ENCODE peak calls at places on chromosomes 11 and 22, in four cellular contexts. B, R, U and F are unnamed samples.

GRCh38 chr11:60485987-60486386 is 6.6 kb upstream of the MS4A12 start:
- DNase-seq in B (no peak), R (no peak), U (peak; percentile 79), F (peak; percentile 70)

GRCh38 chr11:59429924-59430516 is 3.8 kb upstream of the OR5A2 start:
- DNase-seq in B (no peak), R (peak; percentile 45), U (peak; percentile 56), F (peak; percentile 46)

GRCh38 chr11:554824-555499 is 5.6 kb downstream of the LMNTD2 start:
- DNase-seq in B (peak; percentile 64), R (no peak), U (peak; percentile 44), F (peak; percentile 82)

GRCh38 chr11:64848779-64849599 is 4.5 kb upstream of the CDC42BPG start:
- DNase-seq in B (no peak), R (no peak), U (no peak), F (no peak)

GRCh38 chr22:21754523-21755128 is 19.0 kb upstream of the YPEL1 start:
- DNase-seq in B (peak; percentile 34), R (peak; percentile 12), U (no peak), F (no peak)

GRCh38 chr11:66070604-66071325 is 693 bp downstream of the PACS1 start:
- DNase-seq in B (peak; percentile 58), R (peak; percentile 28), U (no peak), F (peak; percentile 46)

GRCh38 chr22:32042924-32043323 is at the start of gene SLC5A1:
- DNase-seq in B (no peak), R (no peak), U (no peak), F (no peak)

GRCh38 chr11:62958547-62959071 is 26.2 kb downstream of the SLC22A6 start:
- DNase-seq in B (peak; percentile 24), R (peak; percentile 21), U (no peak), F (no peak)

GRCh38 chr11:124101722-124102121 is 13.5 kb upstream of the VWA5A start:
- DNase-seq in B (no peak), R (no peak), U (no peak), F (no peak)

DNA sequence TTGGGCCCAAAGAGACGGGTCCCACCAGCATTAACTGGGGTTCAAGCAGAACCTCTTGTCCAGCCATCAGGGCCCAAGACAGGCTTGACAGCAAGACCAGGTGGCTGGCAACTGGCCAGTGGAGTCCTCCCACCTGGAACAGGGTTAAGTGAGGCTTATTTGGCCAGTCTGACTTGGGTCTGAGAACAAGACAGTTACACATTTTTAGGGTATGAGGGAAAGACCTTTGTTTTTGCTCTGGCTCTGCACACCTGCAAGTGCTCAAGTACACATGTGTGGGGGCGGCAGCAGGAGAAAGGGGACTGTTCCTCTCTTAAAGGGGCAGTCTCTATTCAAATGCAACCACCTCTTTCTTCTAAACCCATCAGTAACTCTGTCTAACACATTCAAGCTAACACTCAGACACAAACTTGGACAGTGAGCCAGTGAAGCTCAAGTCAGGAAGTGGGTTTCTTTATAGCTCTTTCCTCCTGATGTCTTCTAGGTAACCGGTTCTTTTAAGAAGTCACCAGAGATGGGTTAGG is 116.2 kb downstream of the ETS1 start:
- DNase-seq in B (no peak), R (no peak), U (no peak), F (no peak)
- H3K4me1 ChIP-seq in B (peaks cover 38% of the 10 kb centered on the region), R (peaks cover 40% of the 10 kb centered on the region), U (peaks cover 12% of the 10 kb centered on the region), F (peaks cover 15% of the 10 kb centered on the region)

GRCh38 chr11:75766449-75767227 is 1.9 kb upstream of the DGAT2 start:
- DNase-seq in B (no peak), R (no peak), U (no peak), F (no peak)

GRCh38 chr11:75767228-75767572 is 1.4 kb upstream of the DGAT2 start:
- DNase-seq in B (no peak), R (no peak), U (no peak), F (no peak)

GRCh38 chr11:75767793-75768111 is 826 bp upstream of the DGAT2 start:
- DNase-seq in B (no peak), R (no peak), U (no peak), F (no peak)

GRCh38 chr11:75768112-75768908 is at the start of gene DGAT2:
- DNase-seq in B (peak; percentile 80), R (peak; percentile 42), U (peak; percentile 47), F (peak; percentile 96)

GRCh38 chr11:75768909-75769771 is 562 bp downstream of the DGAT2 start:
- DNase-seq in B (no peak), R (no peak), U (no peak), F (no peak)
- H3K4me3 ChIP-seq in B (peak overlapping the region; percentile 68), R (peak overlapping the region; percentile 49), U (peak overlapping the region; percentile 54), F (peak overlapping the region; percentile 84)

DNA sequence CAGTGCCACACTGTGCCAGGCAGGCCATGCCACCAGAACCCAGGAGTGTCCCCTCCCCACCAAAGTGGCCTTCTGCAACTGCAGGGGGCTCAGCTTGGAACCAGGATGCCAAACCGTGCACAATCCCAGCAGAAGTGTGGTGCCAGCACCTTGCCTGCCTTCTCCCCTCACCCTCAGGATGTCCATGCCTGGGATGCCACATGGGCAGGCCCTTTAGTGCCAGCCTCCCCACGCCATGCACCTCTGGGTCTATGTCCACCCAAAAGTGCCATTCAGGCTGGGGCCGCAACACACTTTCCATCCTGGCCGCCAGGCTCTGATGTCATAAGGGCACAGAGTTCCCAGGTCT is 8.7 kb upstream of the TBC1D22A start:
- DNase-seq in B (no peak), R (no peak), U (no peak), F (no peak)
- H3K4me1 ChIP-seq in B (peaks cover 33% of the 10 kb centered on the region), R (peaks cover 34% of the 10 kb centered on the region), U (peaks cover 16% of the 10 kb centered on the region), F (peaks cover 18% of the 10 kb centered on the region)

DNA sequence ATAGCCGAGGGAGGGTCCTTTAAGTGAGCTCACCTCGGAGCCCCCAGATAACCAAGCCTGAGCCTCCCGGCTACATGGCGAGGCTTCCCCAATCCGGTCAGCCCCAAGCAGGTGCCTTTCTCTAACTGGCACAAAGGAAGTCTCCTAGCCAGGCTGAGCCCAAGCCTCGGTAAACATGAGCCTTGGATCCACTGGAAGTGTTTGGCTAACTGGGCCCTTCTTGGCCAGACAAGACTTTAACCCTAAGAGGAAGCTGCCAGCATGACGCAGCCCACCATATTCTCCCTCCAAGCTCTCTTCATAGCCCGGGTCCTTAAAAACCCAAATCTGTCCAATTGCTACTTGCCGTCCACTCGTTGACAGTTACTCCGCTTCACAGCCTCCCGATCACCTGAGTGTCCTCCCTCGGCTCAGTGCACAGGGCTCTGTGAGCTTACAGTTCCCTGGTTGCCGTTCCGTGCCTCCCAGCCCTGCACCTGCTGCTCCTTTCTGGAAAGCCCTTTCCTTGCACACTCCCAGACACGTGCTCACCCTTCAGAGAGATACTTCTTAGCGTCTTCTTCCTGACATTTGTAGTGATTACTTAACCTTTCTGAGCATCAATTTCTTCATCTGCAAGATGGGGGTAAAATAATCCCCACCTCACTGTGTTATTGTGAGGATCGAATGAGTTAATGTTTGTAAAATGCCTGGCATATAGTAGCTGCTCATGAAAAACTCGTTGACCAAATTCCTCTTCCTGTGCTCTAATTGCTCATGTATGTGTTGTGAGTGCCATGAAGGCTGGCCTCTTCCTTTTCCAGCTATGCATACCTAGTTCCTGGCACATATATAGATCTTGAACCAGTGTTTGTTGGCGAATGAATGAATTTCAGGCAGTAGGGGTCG is 25.6 kb downstream of the TXN2 start:
- DNase-seq in B (no peak), R (no peak), U (no peak), F (no peak)
- H3K4me3 ChIP-seq in B (peak overlapping the region; percentile 69), R (no peak overlapping the region), U (peak overlapping the region; percentile 57), F (peak overlapping the region; percentile 26)